ENCODE peak calls at places on chromosome 19, in five cellular contexts. V is HFFc6; M is neural crest cell; H is upper lobe of left lung; L is CD8-positive, alpha-beta T cell. J is an unnamed sample.

GRCh38 chr19:53538378-53539109 is 599 bp downstream of the ZNF331 start:
- DNase-seq in V (no peak), L (no peak), M (no peak), H (no peak), J (no peak)

GRCh38 chr19:4816388-4817165 is 14.9 kb downstream of the TICAM1 start:
- DNase-seq in H (no peak), M (no peak), L (no peak), V (no peak), J (no peak)

GRCh38 chr19:53365134-53365898 is at the start of gene ZNF525:
- DNase-seq in M (peak; percentile 72), L (peak; percentile 97), H (peak; percentile 93), V (peak; percentile 58), J (peak; percentile 83)

GRCh38 chr19:10389863-10390262 is 9.5 kb upstream of the TYK2 start:
- DNase-seq in M (no peak), L (no peak), H (no peak), V (no peak), J (no peak)

GRCh38 chr19:2719910-2720776 is 1.0 kb downstream of the DIRAS1 start:
- DNase-seq in V (peak; percentile 33), H (no peak), L (no peak), M (peak; percentile 18), J (no peak)

GRCh38 chr19:459724-460511 is 915 bp downstream of the SHC2 start:
- DNase-seq in H (peak; percentile 45), L (peak; percentile 18), V (no peak), M (peak; percentile 63), J (no peak)

GRCh38 chr19:38015771-38016170 is 108.8 kb downstream of the SIPA1L3 start:
- DNase-seq in H (no peak), L (no peak), V (no peak), M (no peak), J (no peak)

GRCh38 chr19:5691205-5691929 is 1.3 kb downstream of the RPL36 start:
- DNase-seq in V (no peak), M (no peak), H (peak; percentile 45), L (peak; percentile 32), J (no peak)

GRCh38 chr19:54905908-54906511 is at the start of gene NCR1:
- DNase-seq in H (peak; percentile 30), L (peak; percentile 43), V (no peak), M (no peak), J (no peak)

GRCh38 chr19:13033244-13033643 is 38.0 kb downstream of the NFIX start:
- DNase-seq in V (no peak), M (no peak), H (no peak), L (no peak), J (no peak)

GRCh38 chr19:6221878-6222746 is 57.7 kb downstream of the MLLT1 start:
- DNase-seq in M (no peak), H (no peak), L (no peak), V (no peak), J (peak; percentile 37)

GRCh38 chr19:44113784-44114390 is 688 bp downstream of the ZNF225 start:
- DNase-seq in H (no peak), M (no peak), L (peak; percentile 13), V (no peak), J (no peak)

GRCh38 chr19:15640904-15641597 is 354 bp downstream of the CYP4F3 start:
- DNase-seq in M (no peak), H (no peak), V (no peak), L (no peak), J (no peak)

GRCh38 chr19:12126707-12127106 is 13.4 kb downstream of the ZNF20 start:
- DNase-seq in H (no peak), L (peak; percentile 15), V (no peak), M (no peak), J (no peak)

GRCh38 chr19:33507021-33507956 is 14.3 kb downstream of the PEPD start:
- DNase-seq in V (peak; percentile 19), H (no peak), L (no peak), M (no peak), J (no peak)

GRCh38 chr19:6363429-6363828 is 2.1 kb downstream of the CLPP start:
- DNase-seq in V (no peak), L (no peak), H (peak; percentile 67), M (no peak), J (no peak)

GRCh38 chr19:10219678-10220077 is 11.5 kb downstream of the S1PR2 start:
- DNase-seq in L (no peak), H (no peak), M (no peak), V (no peak), J (no peak)

GRCh38 chr19:5298502-5298901 is 42.1 kb downstream of the PTPRS start:
- DNase-seq in H (peak; percentile 81), M (no peak), V (no peak), L (no peak), J (no peak)

GRCh38 chr19:48835734-48836088 is 580 bp downstream of the HSD17B14 start:
- DNase-seq in L (peak; percentile 96), H (peak; percentile 98), V (peak; percentile 70), M (peak; percentile 91), J (peak; percentile 97)

GRCh38 chr19:30555788-30556110 is 183.6 kb downstream of the ZNF536 start:
- DNase-seq in L (no peak), V (no peak), M (no peak), H (no peak), J (no peak)

GRCh38 chr19:36246006-36246391 is 31.1 kb downstream of the ZNF146 start:
- DNase-seq in M (no peak), L (no peak), H (no peak), V (no peak), J (no peak)

GRCh38 chr19:1929051-1929742 is 11.8 kb upstream of the CSNK1G2 start:
- DNase-seq in H (peak; percentile 89), M (peak; percentile 82), V (peak; percentile 50), L (peak; percentile 81), J (peak; percentile 77)

GRCh38 chr19:24098359-24098758 is 11.4 kb downstream of the ZNF254 start:
- DNase-seq in H (no peak), M (no peak), L (no peak), V (no peak), J (no peak)

GRCh38 chr19:36340786-36341386 is 38.1 kb downstream of the ZFP14 start:
- DNase-seq in M (no peak), H (no peak), V (no peak), L (no peak), J (no peak)

GRCh38 chr19:35556846-35557538 is 6.5 kb downstream of the ATP4A start:
- DNase-seq in H (no peak), V (no peak), M (no peak), L (no peak), J (no peak)

GRCh38 chr19:57276430-57276829 is 3.9 kb upstream of the ZNF460 start:
- DNase-seq in M (no peak), V (no peak), L (no peak), H (no peak), J (no peak)

GRCh38 chr19:57282011-57282636 is 1.8 kb downstream of the ZNF460 start:
- DNase-seq in M (no peak), V (no peak), L (no peak), H (no peak), J (no peak)

GRCh38 chr19:57280913-57281425 is 684 bp downstream of the ZNF460 start:
- DNase-seq in L (peak; percentile 17), M (no peak), H (no peak), V (no peak), J (no peak)

GRCh38 chr19:57280165-57280912 is at the start of gene ZNF460:
- DNase-seq in H (peak; percentile 96), L (peak; percentile 97), V (peak; percentile 96), M (peak; percentile 94), J (peak; percentile 95)

GRCh38 chr19:57279418-57280164 is 694 bp upstream of the ZNF460 start:
- DNase-seq in V (peak; percentile 90), H (peak; percentile 92), M (peak; percentile 74), L (peak; percentile 75), J (peak; percentile 90)
- TF ChIP-seq CTCF in V (peak; percentile 69), H (peak; percentile 35), M (no peak), L (no peak), J (no peak)

GRCh38 chr19:51927859-51928258 is 587 bp downstream of the ZNF613 start:
- DNase-seq in V (no peak), H (no peak), L (no peak), M (no peak), J (no peak)

GRCh38 chr19:51926784-51927741 is at the start of gene ZNF613:
- DNase-seq in M (peak; percentile 80), H (peak; percentile 91), L (peak; percentile 87), V (peak; percentile 86), J (peak; percentile 80)

GRCh38 chr19:51926426-51926783 is 867 bp upstream of the ZNF613 start:
- DNase-seq in L (no peak), H (no peak), M (no peak), V (no peak), J (no peak)

DNA sequence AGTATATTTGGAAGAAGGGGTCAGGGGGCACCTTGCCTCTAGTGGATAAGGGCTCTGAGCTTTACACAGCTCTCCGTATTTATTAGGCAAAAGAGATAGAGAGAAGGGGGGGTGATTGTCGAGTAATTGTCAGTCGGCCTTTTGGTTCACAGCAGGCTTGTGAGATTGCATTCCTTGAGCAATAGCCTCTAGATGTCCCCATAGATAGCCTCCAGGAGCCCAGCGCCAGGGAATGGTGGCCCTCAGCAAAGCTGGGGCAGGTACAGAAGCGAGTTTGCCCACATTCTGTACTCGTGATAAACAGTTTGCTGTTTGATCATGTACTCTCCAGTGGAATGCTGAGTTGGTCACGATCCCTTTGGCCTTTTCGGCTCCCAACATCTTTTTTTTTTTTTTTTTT is 4.6 kb downstream of the ZNF613 start:
- DNase-seq in H (no peak), V (no peak), M (no peak), L (no peak), J (no peak)
- TF ChIP-seq CTCF in H (no peak), V (no peak), M (no peak), L (no peak), J (no peak)

GRCh38 chr19:19276386-19276785 is 3.3 kb upstream of the TM6SF2 start:
- DNase-seq in M (no peak), H (no peak), V (peak; percentile 66), L (no peak), J (no peak)
- TF ChIP-seq CTCF in M (no peak), H (no peak), V (no peak), L (no peak), J (no peak)

GRCh38 chr19:46431824-46432223 is 3.1 kb upstream of the PNMA8C start:
- DNase-seq in L (no peak), M (no peak), H (no peak), V (no peak), J (no peak)
- TF ChIP-seq CTCF in L (no peak), M (peak; percentile 39), H (no peak), V (peak; percentile 33), J (no peak)

DNA sequence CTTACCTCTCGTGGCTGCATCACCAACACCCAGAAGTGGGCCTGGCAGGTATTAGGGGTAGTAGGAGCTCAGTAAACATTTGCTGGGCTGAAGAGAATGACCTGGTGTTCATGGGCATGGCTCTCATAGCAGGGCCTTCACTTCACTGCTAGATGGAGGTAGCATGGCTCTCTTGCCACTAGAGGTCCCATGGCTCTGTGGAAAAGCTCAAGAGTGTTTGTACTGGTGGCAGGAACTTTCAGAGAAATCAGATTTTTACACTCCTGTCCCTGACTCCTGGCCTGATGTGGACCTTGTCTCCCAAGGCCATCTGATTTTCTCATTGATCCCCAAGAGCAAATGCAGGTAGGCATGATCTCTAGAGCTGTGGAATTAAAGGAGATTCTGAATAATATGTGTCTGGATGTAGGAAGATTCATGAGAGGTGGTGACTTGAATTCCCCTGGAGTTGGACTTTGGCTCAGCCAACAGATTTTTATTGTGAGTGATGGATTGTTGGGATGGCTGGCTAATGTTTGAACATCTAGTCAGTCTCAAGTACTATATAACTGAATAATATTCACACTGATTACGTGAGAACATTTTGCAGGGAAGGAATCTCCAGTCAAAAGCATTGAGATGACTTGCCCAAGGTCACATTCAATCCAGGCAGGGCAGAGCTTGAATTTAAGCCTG is 5.8 kb downstream of the ZNF574 start:
- DNase-seq in M (no peak), L (no peak), V (peak; percentile 61), H (no peak), J (no peak)
- TF ChIP-seq CTCF in M (peak; percentile 53), L (peak; percentile 20), V (peak; percentile 77), H (peak; percentile 11), J (peak; percentile 25)

GRCh38 chr19:19552811-19553210 is 14.7 kb downstream of the CILP2 start:
- DNase-seq in L (no peak), H (no peak), V (no peak), M (peak; percentile 63), J (no peak)
- TF ChIP-seq CTCF in L (peak; percentile 38), H (peak; percentile 56), V (peak; percentile 79), M (peak; percentile 69), J (peak; percentile 81)